ENCODE peak calls at places on chromosomes 13 and 19, in six cellular contexts. I, R, Y, A, M and U are unnamed samples.

GRCh38 chr13:21703846-21704245 is 33.0 kb downstream of the FGF9 start:
- DNase-seq in I (no peak), R (no peak), Y (no peak), A (no peak), M (no peak), U (no peak)

GRCh38 chr13:98486412-98486811 is 90.5 kb downstream of the STK24 start:
- DNase-seq in I (no peak), R (no peak), Y (no peak), A (no peak), M (no peak), U (no peak)

GRCh38 chr19:6319376-6319775 is 14.0 kb downstream of the ACER1 start:
- DNase-seq in I (no peak), R (no peak), Y (no peak), A (no peak), M (no peak), U (no peak)

GRCh38 chr13:94608586-94608985 is 6.9 kb downstream of the GPR180 start:
- DNase-seq in I (no peak), R (no peak), Y (no peak), A (no peak), M (no peak), U (no peak)

GRCh38 chr13:104954210-104954609 is 1581.3 kb downstream of the EFNB2 start:
- DNase-seq in I (no peak), R (no peak), Y (no peak), A (no peak), M (no peak), U (peak)

GRCh38 chr19:48513289-48514122 is 1.9 kb upstream of the LMTK3 start:
- DNase-seq in I (no peak), R (no peak), Y (peak), A (peak), M (peak), U (peak)

GRCh38 chr13:49536144-49536873 is 40.6 kb downstream of the PHF11 start:
- DNase-seq in I (no peak), R (no peak), Y (no peak), A (no peak), M (no peak), U (no peak)

GRCh38 chr13:62357887-62358645 is 942.4 kb upstream of the PCDH20 start:
- DNase-seq in I (peak), R (peak), Y (peak), A (peak), M (peak), U (peak)

GRCh38 chr13:95677564-95678386 is 836 bp downstream of the DNAJC3 start:
- DNase-seq in I (peak), R (no peak), Y (peak), A (peak), M (peak), U (peak)

GRCh38 chr13:26442541-26442940 is 114.9 kb upstream of the WASF3 start:
- DNase-seq in I (no peak), R (no peak), Y (peak), A (peak), M (no peak), U (peak)

GRCh38 chr13:75670496-75670895 is 34.4 kb downstream of the LMO7 start:
- DNase-seq in I (no peak), R (no peak), Y (peak), A (no peak), M (no peak), U (no peak)

GRCh38 chr13:75479102-75479501 is 2.9 kb downstream of the TBC1D4 start:
- DNase-seq in I (no peak), R (no peak), Y (no peak), A (no peak), M (no peak), U (no peak)

GRCh38 chr13:110592670-110593069 is 22.7 kb upstream of the NAXD start:
- DNase-seq in I (no peak), R (no peak), Y (peak), A (no peak), M (no peak), U (no peak)

GRCh38 chr19:41395355-41395754 is 1.8 kb downstream of the EXOSC5 start:
- DNase-seq in I (no peak), R (no peak), Y (no peak), A (no peak), M (no peak), U (no peak)

GRCh38 chr19:55152017-55152416 is 3.0 kb upstream of the TNNT1 start:
- DNase-seq in I (no peak), R (no peak), Y (no peak), A (no peak), M (no peak), U (no peak)
- H4K91ac ChIP-seq in I (no peak), R (no peak), Y (no peak), A (no peak), M (no peak), U (no peak)

DNA sequence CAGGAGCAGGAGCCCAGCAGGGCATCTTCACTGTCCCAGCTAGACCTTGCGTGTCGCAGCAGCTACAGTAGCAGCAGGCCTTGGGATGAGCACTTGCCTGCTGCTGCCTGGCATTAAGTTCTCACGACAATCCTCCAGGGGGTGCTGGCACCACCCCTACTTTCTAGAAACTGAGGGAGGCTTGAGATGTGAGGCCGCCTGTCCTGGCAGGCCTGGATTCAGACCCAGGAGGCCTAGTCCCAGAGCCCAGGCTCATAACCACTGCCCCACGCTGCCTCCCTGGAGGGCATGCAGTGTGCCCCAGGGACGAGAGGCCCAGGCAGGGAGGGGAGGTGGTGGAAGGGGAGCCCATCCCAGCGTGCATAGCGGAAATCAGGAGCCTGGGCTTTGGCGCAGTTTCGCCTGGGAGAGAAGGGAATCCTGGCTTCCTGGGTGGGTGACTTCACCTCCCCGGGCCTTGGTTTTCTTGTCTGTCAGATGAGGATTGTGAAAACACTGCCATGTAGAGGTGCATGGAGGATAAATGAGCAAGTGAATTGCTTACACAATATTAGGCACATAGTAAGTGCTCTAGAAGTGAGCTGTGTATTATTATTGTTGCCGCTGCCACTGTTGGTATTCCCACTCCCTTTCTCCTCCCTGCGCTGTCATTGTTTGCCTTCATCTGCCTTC is 26.1 kb downstream of the PPP5C start:
- DNase-seq in I (peak), R (no peak), Y (no peak), A (no peak), M (peak), U (peak)
- H2AK5ac ChIP-seq in I (peak), R (peak), Y (peak), A (peak), M (no peak), U (peak)

GRCh38 chr13:33285420-33286124 is at the start of gene STARD13:
- DNase-seq in I (peak), R (peak), Y (peak), A (peak), M (peak), U (peak)
- H3K18ac ChIP-seq in I (peak), R (peak), Y (peak), A (peak), M (peak), U (peak)

GRCh38 chr13:40495620-40496001 is 170.8 kb downstream of the FOXO1 start:
- DNase-seq in I (no peak), R (no peak), Y (no peak), A (no peak), M (no peak), U (no peak)
- H4K91ac ChIP-seq in I (no peak), R (no peak), Y (no peak), A (no peak), M (no peak), U (no peak)

GRCh38 chr19:2051771-2052704 is 994 bp upstream of the MKNK2 start:
- DNase-seq in I (no peak), R (no peak), Y (no peak), A (no peak), M (peak), U (no peak)
- H2AK5ac ChIP-seq in I (peak), R (peak), Y (peak), A (peak), M (no peak), U (peak)

GRCh38 chr19:45351401-45351952 is 10.9 kb downstream of the KLC3 start:
- DNase-seq in I (no peak), R (no peak), Y (no peak), A (no peak), M (no peak), U (no peak)
- H3K18ac ChIP-seq in I (no peak), R (no peak), Y (no peak), A (no peak), M (no peak), U (no peak)

DNA sequence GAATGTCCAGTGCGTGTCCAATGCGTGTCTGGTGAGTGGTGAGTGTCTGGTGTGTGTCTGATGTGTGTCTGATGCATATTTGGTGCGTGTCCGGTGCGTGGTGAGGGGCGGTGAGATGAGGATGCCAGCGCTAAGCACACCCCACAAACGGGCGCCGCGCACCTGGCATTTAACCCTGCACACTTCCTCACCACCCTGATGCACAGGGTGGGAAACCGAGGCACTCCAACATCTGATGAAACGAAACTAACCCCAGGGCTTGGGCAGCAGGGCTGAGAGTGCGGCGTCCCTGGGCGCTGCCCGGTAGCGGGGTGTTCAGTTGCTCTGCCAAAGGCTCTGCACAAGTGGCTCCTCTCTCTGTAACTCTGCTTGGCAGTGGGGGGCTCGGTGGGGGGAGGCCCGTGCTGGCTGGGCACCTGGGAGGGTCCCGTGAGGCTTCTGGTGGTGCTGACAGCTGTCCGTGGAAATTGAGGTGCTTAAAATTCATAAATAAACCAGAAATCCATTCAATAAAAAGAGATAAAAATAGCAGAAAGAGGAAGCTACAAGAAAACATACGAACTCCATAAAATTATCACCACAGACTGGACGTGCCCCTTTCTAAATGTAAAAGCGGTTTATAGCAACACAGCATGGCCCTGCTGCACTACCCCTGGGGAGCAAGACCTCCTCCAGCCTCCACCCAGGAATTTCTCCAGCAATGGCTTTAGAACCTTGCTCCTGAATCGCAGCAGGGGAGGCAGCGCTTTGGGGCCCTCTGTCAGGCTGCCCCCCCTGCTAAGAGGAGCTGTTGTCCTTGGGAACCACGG is 76.0 kb downstream of the RASA3 start:
- DNase-seq in I (no peak), R (no peak), Y (no peak), A (no peak), M (no peak), U (no peak)
- H4K91ac ChIP-seq in I (no peak), R (no peak), Y (no peak), A (no peak), M (no peak), U (peak)

GRCh38 chr19:35292421-35292820 is 460 bp downstream of the MAG start:
- DNase-seq in I (no peak), R (no peak), Y (no peak), A (no peak), M (no peak), U (no peak)

GRCh38 chr19:35291259-35291658 is 702 bp upstream of the MAG start:
- DNase-seq in I (no peak), R (no peak), Y (no peak), A (no peak), M (no peak), U (no peak)

GRCh38 chr19:35290381-35291135 is 1.4 kb upstream of the MAG start:
- DNase-seq in I (no peak), R (no peak), Y (no peak), A (no peak), M (no peak), U (no peak)

GRCh38 chr19:35292986-35293732 is 1.2 kb downstream of the MAG start:
- DNase-seq in I (no peak), R (no peak), Y (no peak), A (no peak), M (no peak), U (no peak)

GRCh38 chr19:35291916-35292315 is at the start of gene MAG:
- DNase-seq in I (no peak), R (no peak), Y (no peak), A (no peak), M (no peak), U (no peak)
- H2AK5ac ChIP-seq in I (peak), R (peak), Y (no peak), A (no peak), M (no peak), U (no peak)

GRCh38 chr19:18204394-18205179 is 745 bp upstream of the RAB3A start:
- DNase-seq in I (peak), R (no peak), Y (no peak), A (peak), M (no peak), U (peak)

GRCh38 chr19:18202759-18203407 is 959 bp downstream of the RAB3A start:
- DNase-seq in I (no peak), R (no peak), Y (no peak), A (no peak), M (peak), U (no peak)

GRCh38 chr19:18205180-18205915 is 1.5 kb upstream of the RAB3A start:
- DNase-seq in I (no peak), R (no peak), Y (peak), A (peak), M (peak), U (peak)

GRCh38 chr19:18203408-18203862 is 407 bp downstream of the RAB3A start:
- DNase-seq in I (no peak), R (no peak), Y (no peak), A (no peak), M (no peak), U (no peak)

GRCh38 chr19:18203863-18204393 is at the start of gene RAB3A:
- DNase-seq in I (peak), R (peak), Y (peak), A (peak), M (peak), U (peak)
- H3K18ac ChIP-seq in I (peak), R (peak), Y (peak), A (peak), M (no peak), U (peak)

GRCh38 chr13:33789757-33790156 is 28.2 kb upstream of the RFC3 start:
- DNase-seq in I (no peak), R (no peak), Y (no peak), A (no peak), M (no peak), U (no peak)

GRCh38 chr13:33796095-33796494 is 21.9 kb upstream of the RFC3 start:
- DNase-seq in I (no peak), R (no peak), Y (no peak), A (no peak), M (no peak), U (no peak)

GRCh38 chr13:33797622-33798021 is 20.3 kb upstream of the RFC3 start:
- DNase-seq in I (no peak), R (no peak), Y (no peak), A (no peak), M (no peak), U (peak)

GRCh38 chr13:33794576-33794975 is 23.4 kb upstream of the RFC3 start:
- DNase-seq in I (no peak), R (no peak), Y (no peak), A (no peak), M (no peak), U (no peak)

DNA sequence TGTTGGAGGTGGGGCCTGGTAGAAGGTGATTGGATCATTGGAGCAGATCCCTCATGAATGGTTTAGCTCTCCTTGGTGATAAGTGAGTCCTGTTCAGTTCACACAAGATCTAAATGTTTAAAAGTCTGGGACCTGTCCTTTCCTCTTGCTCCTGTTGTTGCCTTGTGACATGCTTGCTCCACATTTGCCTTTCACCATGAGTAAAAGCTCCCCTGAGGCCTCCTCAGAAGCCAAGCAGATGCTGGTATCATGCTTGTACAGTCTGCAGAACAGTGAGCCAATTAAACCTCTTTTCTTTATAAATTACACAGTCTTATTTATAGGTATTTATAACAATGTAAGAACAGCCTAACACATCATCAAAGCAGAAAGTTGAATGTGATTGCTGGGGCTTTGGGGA is 24.2 kb upstream of the RFC3 start:
- DNase-seq in I (no peak), R (no peak), Y (no peak), A (peak), M (no peak), U (no peak)
- H4K91ac ChIP-seq in I (no peak), R (no peak), Y (no peak), A (no peak), M (no peak), U (no peak)